ENCODE peak calls at places on chromosomes 13 and 19, in seven cellular contexts. V is CD8-positive, alpha-beta T cell; W is lower lobe of right lung; R is GM23338; Z is neural progenitor cell; E is neural crest cell; X is tibial nerve. L is an unnamed sample.

GRCh38 chr19:33405491-33406461 is 32.3 kb downstream of the CEBPG start:
- DNase-seq in V (no peak), W (peak; percentile 42), R (no peak), Z (no peak), E (no peak), X (no peak), L (no peak)

GRCh38 chr13:106619688-106620555 is 52.0 kb upstream of the ARGLU1 start:
- DNase-seq in V (no peak), W (no peak), R (peak; percentile 90), Z (peak; percentile 79), E (peak; percentile 9), X (no peak), L (no peak)

GRCh38 chr19:18502633-18503294 is 19.1 kb downstream of the ELL start:
- DNase-seq in V (no peak), W (peak; percentile 70), R (no peak), Z (no peak), E (no peak), X (no peak), L (no peak)

GRCh38 chr19:47891923-47892666 is 6.0 kb upstream of the SULT2A1 start:
- DNase-seq in V (no peak), W (no peak), R (peak; percentile 15), Z (peak; percentile 77), E (no peak), X (no peak), L (no peak)

GRCh38 chr19:54096642-54097106 is 3.9 kb downstream of the OSCAR start:
- DNase-seq in V (peak; percentile 60), W (no peak), R (peak; percentile 62), Z (peak; percentile 23), E (no peak), X (no peak), L (no peak)

GRCh38 chr19:47230122-47230920 is 678 bp downstream of the BBC3 start:
- DNase-seq in V (peak; percentile 89), W (peak; percentile 84), R (peak; percentile 76), Z (peak; percentile 77), E (peak; percentile 67), X (peak; percentile 57), L (peak; percentile 62)

GRCh38 chr19:43461303-43461702 is 4.1 kb downstream of the LYPD3 start:
- DNase-seq in V (no peak), W (no peak), R (no peak), Z (no peak), E (no peak), X (no peak), L (no peak)

GRCh38 chr13:112723771-112724170 is 33.9 kb downstream of the ATP11A start:
- DNase-seq in V (no peak), W (no peak), R (no peak), Z (no peak), E (no peak), X (no peak), L (no peak)

GRCh38 chr13:23987331-23987730 is 90.0 kb upstream of the C1QTNF9B start:
- DNase-seq in V (no peak), W (no peak), R (no peak), Z (no peak), E (no peak), X (no peak), L (no peak)

GRCh38 chr19:11383706-11384048 is 437 bp downstream of the EPOR start:
- DNase-seq in V (no peak), W (no peak), R (no peak), Z (peak; percentile 41), E (no peak), X (no peak), L (no peak)

GRCh38 chr19:28019901-28020300 is 1193.0 kb downstream of the UQCRFS1 start:
- DNase-seq in V (no peak), W (no peak), R (no peak), Z (no peak), E (no peak), X (no peak), L (no peak)

GRCh38 chr13:90696656-90697055 is 650.8 kb upstream of the MIR17HG start:
- DNase-seq in V (no peak), W (no peak), R (peak; percentile 4), Z (no peak), E (no peak), X (no peak), L (no peak)

GRCh38 chr19:7373862-7374261 is 25.1 kb downstream of the ARHGEF18 start:
- DNase-seq in V (no peak), W (peak; percentile 37), R (no peak), Z (no peak), E (no peak), X (no peak), L (no peak)

GRCh38 chr19:10110076-10110971 is 1.2 kb upstream of the P2RY11 start:
- DNase-seq in V (no peak), W (no peak), R (no peak), Z (no peak), E (no peak), X (no peak), L (no peak)

GRCh38 chr19:10001899-10002298 is 8.4 kb downstream of the COL5A3 start:
- DNase-seq in V (no peak), W (no peak), R (peak; percentile 72), Z (peak; percentile 17), E (peak; percentile 20), X (no peak), L (no peak)

GRCh38 chr13:101935828-101936227 is 466.0 kb downstream of the FGF14 start:
- DNase-seq in V (no peak), W (no peak), R (no peak), Z (no peak), E (no peak), X (no peak), L (no peak)

GRCh38 chr13:112146073-112146360 is 79.1 kb downstream of the SOX1 start:
- DNase-seq in V (no peak), W (no peak), R (no peak), Z (no peak), E (no peak), X (no peak), L (no peak)

GRCh38 chr13:31797154-31797775 is 57.9 kb downstream of the RXFP2 start:
- DNase-seq in V (no peak), W (no peak), R (peak; percentile 63), Z (peak; percentile 36), E (no peak), X (no peak), L (no peak)
- TF ChIP-seq CTCF in V (no peak), W (peak; percentile 19), R (peak; percentile 55), Z (peak; percentile 56), E (peak; percentile 53), X (peak; percentile 13), L (no peak)

GRCh38 chr19:3213159-3213558 is 11.3 kb upstream of the CELF5 start:
- DNase-seq in V (no peak), W (no peak), R (no peak), Z (no peak), E (no peak), X (no peak), L (no peak)

GRCh38 chr19:3207466-3208242 is 16.8 kb upstream of the CELF5 start:
- DNase-seq in V (no peak), W (no peak), R (no peak), Z (no peak), E (no peak), X (no peak), L (no peak)

GRCh38 chr19:3211191-3211590 is 13.3 kb upstream of the CELF5 start:
- DNase-seq in V (no peak), W (no peak), R (no peak), Z (no peak), E (no peak), X (no peak), L (no peak)

GRCh38 chr19:3208317-3209207 is 15.9 kb upstream of the CELF5 start:
- DNase-seq in V (no peak), W (no peak), R (no peak), Z (no peak), E (no peak), X (no peak), L (no peak)

GRCh38 chr19:3210347-3211017 is 14.0 kb upstream of the CELF5 start:
- DNase-seq in V (peak; percentile 80), W (peak; percentile 77), R (peak; percentile 84), Z (peak; percentile 61), E (peak; percentile 68), X (no peak), L (no peak)
- TF ChIP-seq CTCF in V (peak; percentile 59), W (peak; percentile 73), R (peak; percentile 80), Z (peak; percentile 61), E (peak; percentile 68), X (peak; percentile 39), L (no peak)

DNA sequence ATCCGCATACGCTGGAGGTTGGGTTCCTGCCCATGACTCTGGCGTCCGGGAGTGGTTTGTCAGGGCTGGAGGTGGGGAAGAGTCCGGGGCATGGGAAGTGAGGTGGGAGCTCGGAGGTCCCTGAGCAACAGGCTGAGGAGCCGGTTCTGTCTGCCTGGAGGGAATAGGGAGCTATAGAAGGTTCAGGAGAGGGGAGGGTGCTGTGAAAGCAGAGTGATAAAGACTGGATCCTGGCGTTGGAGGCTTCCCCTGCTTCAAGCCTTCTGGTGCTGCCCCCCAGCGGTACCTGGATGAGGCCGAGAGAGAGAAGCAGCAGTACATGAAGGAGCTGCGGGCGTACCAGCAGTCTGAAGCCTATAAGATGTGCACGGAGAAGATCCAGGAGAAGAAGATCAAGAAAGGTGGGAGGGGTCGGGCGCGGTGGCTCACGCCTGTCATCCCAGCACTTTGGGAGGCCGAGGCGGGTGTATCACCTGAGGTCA is 2.6 kb downstream of the HMG20B start:
- DNase-seq in V (no peak), W (no peak), R (peak; percentile 80), Z (peak; percentile 59), E (no peak), X (no peak), L (no peak)
- TF ChIP-seq CTCF in V (no peak), W (no peak), R (peak; percentile 85), Z (peak; percentile 45), E (peak; percentile 49), X (no peak), L (no peak)

DNA sequence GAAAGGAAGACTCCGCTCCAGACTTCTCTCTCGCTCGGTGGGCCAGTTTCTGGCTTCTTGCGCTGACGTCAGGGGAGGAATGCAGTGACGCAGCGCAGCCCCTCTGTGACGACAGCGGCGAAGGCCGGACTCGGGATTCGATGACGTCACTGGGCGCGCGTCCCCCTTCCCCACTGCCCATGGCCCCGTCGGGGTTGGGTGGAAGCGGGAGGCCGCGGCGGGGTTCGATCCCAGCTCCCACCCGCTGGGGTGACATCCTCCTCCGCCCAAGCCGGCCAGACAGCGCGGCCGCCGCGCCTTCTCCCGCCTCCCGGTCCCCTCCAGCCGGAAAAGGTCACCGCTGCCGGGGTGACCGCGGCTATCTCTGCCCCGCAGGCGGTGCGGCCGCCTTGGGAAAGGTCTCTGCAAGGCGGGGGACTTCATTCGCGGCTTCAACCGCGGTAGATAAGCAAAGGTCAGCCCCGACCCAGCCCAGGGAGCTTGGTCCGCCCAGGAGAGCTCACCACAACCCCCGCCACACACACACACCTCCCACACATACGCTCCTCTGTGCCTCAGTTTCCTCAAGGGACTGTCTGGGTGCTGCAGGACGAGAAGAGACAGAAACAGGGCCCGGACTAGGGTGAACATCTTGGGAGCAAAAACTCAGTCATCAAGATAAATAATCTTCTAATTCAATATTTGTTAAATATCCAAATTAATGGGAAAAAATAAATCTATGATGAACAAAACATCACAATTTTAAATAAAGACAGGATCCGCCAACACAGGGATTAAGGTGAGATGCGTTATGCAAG is 844 bp upstream of the RFX1 start:
- DNase-seq in V (no peak), W (peak; percentile 92), R (peak; percentile 93), Z (no peak), E (peak; percentile 90), X (no peak), L (peak; percentile 70)
- TF ChIP-seq CTCF in V (no peak), W (no peak), R (no peak), Z (no peak), E (no peak), X (no peak), L (no peak)

L was measured in omental fat pad.